ENCODE peak calls at places on chromosomes 3 and 15, in seven cellular contexts. O is sigmoid colon; A is CD4-positive, alpha-beta T cell; N is Peyer's patch; K is brain microvascular endothelial cell; S is breast epithelium; F is GM13977. W is an unnamed sample.

GRCh38 chr3:178325330-178325729 is 210.9 kb upstream of the KCNMB2 start:
- DNase-seq in O (no peak), A (no peak), N (no peak), K (no peak), S (no peak), F (no peak), W (no peak)

GRCh38 chr3:98593046-98593936 is at the start of gene CPOX:
- DNase-seq in O (peak), A (peak), N (peak), K (peak), S (peak), F (peak), W (peak)

GRCh38 chr15:36332301-36332700 is 247.1 kb upstream of the CDIN1 start:
- DNase-seq in O (no peak), A (no peak), N (no peak), K (peak), S (no peak), F (no peak), W (no peak)

GRCh38 chr3:122123885-122124284 is 59.6 kb upstream of the CASR start:
- DNase-seq in O (no peak), A (no peak), N (no peak), K (no peak), S (no peak), F (no peak), W (no peak)

GRCh38 chr15:51793521-51793920 is 35.9 kb upstream of the TMOD3 start:
- DNase-seq in O (no peak), A (no peak), N (no peak), K (no peak), S (no peak), F (no peak), W (no peak)

GRCh38 chr3:114445233-114445632 is 151.4 kb downstream of the TIGIT start:
- DNase-seq in O (no peak), A (no peak), N (no peak), K (no peak), S (no peak), F (no peak), W (no peak)

GRCh38 chr3:141191097-141191749 is 40.4 kb upstream of the PXYLP1 start:
- DNase-seq in O (no peak), A (no peak), N (no peak), K (no peak), S (no peak), F (no peak), W (no peak)

GRCh38 chr3:159236306-159236705 is 434.5 kb downstream of the MFSD1 start:
- DNase-seq in O (no peak), A (no peak), N (no peak), K (no peak), S (no peak), F (no peak), W (no peak)

GRCh38 chr3:5757213-5757804 is 569.8 kb downstream of the EDEM1 start:
- DNase-seq in O (no peak), A (no peak), N (no peak), K (no peak), S (no peak), F (no peak), W (no peak)

GRCh38 chr3:195802261-195802701 is 9.4 kb downstream of the MUC4 start:
- DNase-seq in O (peak), A (no peak), N (peak), K (no peak), S (no peak), F (no peak), W (peak)

GRCh38 chr3:25856902-25857518 is 67.1 kb downstream of the OXSM start:
- DNase-seq in O (no peak), A (no peak), N (no peak), K (peak), S (no peak), F (peak), W (no peak)

GRCh38 chr15:99059010-99059981 is 45.6 kb upstream of the SYNM start:
- DNase-seq in O (peak), A (peak), N (peak), K (peak), S (peak), F (peak), W (peak)

GRCh38 chr3:192422998-192423349 is 304.4 kb downstream of the FGF12 start:
- DNase-seq in O (no peak), A (no peak), N (no peak), K (no peak), S (no peak), F (no peak), W (no peak)
- TF ChIP-seq CTCF in O (no peak), A (no peak), N (no peak), K (peak), S (no peak), F (peak), W (no peak)

GRCh38 chr3:187678869-187679268 is 8.7 kb upstream of the SST start:
- DNase-seq in O (no peak), A (no peak), N (no peak), K (peak), S (no peak), F (peak), W (no peak)
- TF ChIP-seq CTCF in O (peak), A (no peak), N (peak), K (peak), S (peak), F (peak), W (no peak)

DNA sequence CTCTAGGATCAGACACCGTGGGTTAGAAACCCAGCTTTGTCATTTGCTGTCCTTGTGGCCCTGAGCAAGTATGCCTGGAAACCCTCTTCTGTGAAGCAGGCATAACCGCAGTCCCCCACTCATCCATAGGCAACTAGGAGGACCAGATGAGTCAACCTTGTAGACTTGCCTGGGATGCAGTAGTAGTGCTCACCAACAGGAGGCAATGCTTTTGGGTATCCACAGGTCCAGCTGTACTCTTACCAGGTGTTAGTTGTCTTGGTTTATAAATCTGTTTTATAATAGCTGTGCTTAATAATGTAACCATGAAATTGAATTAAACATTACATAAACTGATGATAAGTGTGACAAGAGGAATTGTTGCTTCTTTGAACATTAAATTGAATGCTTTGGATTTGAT is 389.3 kb downstream of the IL20RB start:
- DNase-seq in O (no peak), A (no peak), N (no peak), K (no peak), S (no peak), F (no peak), W (no peak)
- TF ChIP-seq CTCF in O (no peak), A (no peak), N (no peak), K (no peak), S (no peak), F (peak), W (no peak)

DNA sequence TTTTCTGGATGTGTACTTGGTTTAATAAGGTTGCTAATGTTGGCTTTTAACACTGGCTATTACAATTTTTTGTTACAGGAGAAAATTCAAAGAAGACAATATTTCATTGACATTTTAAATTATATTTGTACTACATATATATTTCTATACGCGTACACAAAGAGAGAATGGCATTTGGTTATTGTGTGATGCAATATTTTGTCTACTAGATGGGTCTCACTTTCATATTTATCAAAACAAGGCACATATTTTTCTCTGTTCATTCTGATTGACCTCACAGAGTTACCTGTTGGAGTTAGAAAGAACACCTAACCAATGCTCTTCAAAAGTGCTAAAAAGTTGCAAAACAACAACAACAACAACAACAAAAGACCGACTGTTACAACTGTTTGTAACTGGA is 50.2 kb upstream of the VGLL3 start:
- DNase-seq in O (no peak), A (no peak), N (no peak), K (no peak), S (no peak), F (no peak), W (no peak)
- TF ChIP-seq CTCF in O (no peak), A (no peak), N (no peak), K (no peak), S (no peak), F (no peak), W (no peak)